ENCODE peak calls at places on chromosomes 7 and 10, in seven cellular contexts. Z, S, C, V, Q, A and U are unnamed samples. For H3K27me3, the result is how much of the 10 kb centered on the place peaks cover.

GRCh38 chr10:26357203-26357602 is 80.9 kb upstream of the APBB1IP start:
- DNase-seq in V (no peak), Z (no peak), C (no peak), Q (no peak), A (no peak), S (no peak), U (peak)

GRCh38 chr10:50937230-50937907 is 51.9 kb upstream of the A1CF start:
- DNase-seq in A (no peak), C (peak), S (no peak), V (no peak), Q (no peak), Z (peak), U (no peak)

GRCh38 chr10:124917939-124918830 is 23.7 kb upstream of the ZRANB1 start:
- DNase-seq in C (peak), A (peak), V (no peak), S (no peak), Q (no peak), Z (peak), U (peak)

GRCh38 chr7:122166708-122167107 is 22.7 kb upstream of the AASS start:
- DNase-seq in Z (peak), A (no peak), C (peak), S (no peak), V (no peak), Q (no peak), U (no peak)

GRCh38 chr7:98730331-98730730 is 113.2 kb downstream of the NPTX2 start:
- DNase-seq in Z (no peak), V (no peak), S (peak), C (no peak), Q (no peak), A (no peak), U (no peak)

GRCh38 chr10:51910189-51910588 is 210.8 kb upstream of the CSTF2T start:
- DNase-seq in C (no peak), V (no peak), Z (no peak), S (no peak), Q (no peak), A (no peak), U (no peak)

GRCh38 chr7:27130540-27131389 is at the start of gene HOXA4:
- DNase-seq in Z (peak), A (peak), Q (peak), C (peak), V (peak), S (peak), U (peak)

GRCh38 chr10:48506147-48506917 is 98.5 kb downstream of the ARHGAP22 start:
- DNase-seq in Q (no peak), A (no peak), C (peak), Z (peak), V (no peak), S (no peak), U (no peak)

GRCh38 chr7:155356323-155357105 is 58.8 kb downstream of the INSIG1 start:
- DNase-seq in Q (peak), V (no peak), A (no peak), Z (peak), C (no peak), S (peak), U (no peak)

GRCh38 chr7:26853788-26854393 is 10.5 kb downstream of the SKAP2 start:
- DNase-seq in Z (no peak), Q (no peak), A (peak), V (no peak), S (no peak), C (peak), U (no peak)

DNA sequence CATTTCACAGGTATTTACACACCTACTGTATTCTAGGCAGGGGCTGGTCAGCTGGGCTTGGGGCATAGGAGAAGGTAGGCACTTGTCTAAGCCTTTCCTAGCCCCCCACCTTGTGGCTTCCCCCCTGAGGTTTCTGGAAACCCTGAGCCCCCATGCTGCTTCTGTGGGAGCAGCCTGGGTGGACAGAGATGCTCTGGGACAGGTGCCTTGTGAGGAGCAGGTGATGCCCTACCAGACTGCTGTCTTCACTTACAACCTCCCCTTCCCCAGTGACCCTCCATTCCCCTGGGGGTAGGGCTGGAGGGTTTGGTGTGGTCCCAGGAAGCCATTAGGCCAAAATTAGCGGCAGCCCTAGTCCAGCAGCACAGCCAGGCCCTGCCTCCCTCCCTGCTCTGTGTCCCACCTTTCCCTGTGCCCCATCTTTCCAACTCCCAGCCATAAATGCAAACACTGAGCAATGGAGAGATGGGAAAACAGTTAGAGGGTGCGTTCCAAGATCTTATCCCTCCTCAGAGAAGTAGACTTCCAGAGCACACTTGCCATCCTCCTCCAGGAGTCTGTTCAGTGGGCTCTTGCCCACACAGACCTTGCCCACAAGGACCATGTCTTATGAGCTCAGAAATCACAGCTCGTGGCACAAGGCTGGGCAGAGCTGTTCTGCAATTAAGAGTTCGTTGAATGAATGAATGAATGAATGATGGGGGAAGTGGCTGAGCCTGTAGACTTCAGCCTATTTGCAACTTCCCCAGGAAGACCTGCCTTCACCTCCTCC is 1.4 kb upstream of the FGF8 start:
- DNase-seq in A (no peak), V (no peak), S (no peak), C (no peak), Z (peak), Q (no peak), U (no peak)
- H3K27me3 ChIP-seq in A (half or more), V (under half), S (half or more), C (under half), Z (under half), Q (under half), U (under half)

DNA sequence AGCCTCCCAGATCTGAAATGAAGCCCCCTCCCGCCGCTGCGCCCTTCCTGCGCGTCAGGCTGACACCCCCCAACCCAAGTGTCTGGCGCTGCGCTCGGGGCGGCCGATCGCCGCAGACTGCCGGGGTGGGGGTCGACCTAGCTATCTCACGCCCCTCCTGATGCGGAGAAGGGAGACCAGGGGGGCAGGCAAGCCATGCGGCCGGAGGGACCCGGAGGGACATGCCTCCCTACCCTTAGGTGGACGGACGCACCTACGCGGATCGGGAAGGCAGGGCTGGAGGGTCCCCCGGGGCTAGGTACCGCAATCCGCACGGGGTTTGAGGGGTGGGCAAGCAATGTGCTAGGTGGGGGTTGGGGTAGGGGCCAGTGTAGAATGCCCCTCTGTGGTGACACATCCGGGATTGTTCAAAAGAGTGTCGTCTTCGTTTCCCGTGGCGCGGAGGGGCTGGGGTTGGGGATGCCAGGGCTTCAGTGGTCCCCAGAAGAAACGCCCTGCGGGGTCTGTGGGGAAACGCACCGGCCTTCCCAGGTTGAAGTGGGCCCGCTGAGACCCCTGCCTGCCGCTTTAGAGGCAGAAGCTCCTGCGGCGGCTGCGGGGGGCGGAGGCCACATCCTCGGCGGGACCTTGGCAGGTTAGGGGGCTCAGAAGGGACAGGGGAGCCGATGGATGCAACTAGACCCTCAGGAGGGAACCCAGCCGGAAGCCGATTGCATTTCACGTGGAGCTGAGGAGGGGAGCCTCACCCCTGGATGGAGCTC is 913 bp downstream of the ADCYAP1R1 start:
- DNase-seq in V (no peak), S (no peak), Q (no peak), C (no peak), A (no peak), Z (peak), U (no peak)
- H3K27me3 ChIP-seq in V (under half), S (under half), Q (under half), C (under half), A (under half), Z (under half), U (under half)

GRCh38 chr10:86372785-86373239 is 6.2 kb upstream of the GRID1 start:
- DNase-seq in Z (peak), Q (peak), V (no peak), A (no peak), C (no peak), S (peak), U (no peak)

GRCh38 chr10:86371116-86371515 is 4.5 kb upstream of the GRID1 start:
- DNase-seq in A (no peak), Q (peak), V (no peak), S (peak), Z (no peak), C (no peak), U (no peak)

GRCh38 chr10:86371691-86372090 is 5.1 kb upstream of the GRID1 start:
- DNase-seq in S (peak), A (no peak), V (no peak), Q (peak), C (no peak), Z (peak), U (no peak)

GRCh38 chr10:86373251-86373650 is 6.7 kb upstream of the GRID1 start:
- DNase-seq in Z (peak), C (no peak), A (no peak), S (no peak), V (no peak), Q (peak), U (no peak)

GRCh38 chr10:86372119-86372784 is 5.7 kb upstream of the GRID1 start:
- DNase-seq in A (no peak), V (no peak), S (peak), Q (no peak), C (no peak), Z (peak), U (no peak)
- H3K27me3 ChIP-seq in A (under half), V (under half), S (under half), Q (under half), C (under half), Z (under half), U (under half)

GRCh38 chr10:7700577-7701125 is 2.5 kb upstream of the ITIH2 start:
- DNase-seq in S (no peak), Q (no peak), Z (no peak), V (no peak), C (peak), A (no peak), U (no peak)

GRCh38 chr10:7702288-7702812 is 766 bp upstream of the ITIH2 start:
- DNase-seq in Z (no peak), A (no peak), V (no peak), C (no peak), S (no peak), Q (no peak), U (no peak)

GRCh38 chr10:7701158-7701742 is 1.9 kb upstream of the ITIH2 start:
- DNase-seq in S (no peak), Q (no peak), C (no peak), Z (no peak), A (no peak), V (no peak), U (no peak)

GRCh38 chr10:7696545-7696944 is 6.6 kb upstream of the ITIH2 start:
- DNase-seq in C (peak), V (no peak), S (no peak), A (no peak), Q (peak), Z (no peak), U (no peak)

GRCh38 chr10:7697304-7697822 is 5.8 kb upstream of the ITIH2 start:
- DNase-seq in C (no peak), Z (no peak), A (no peak), Q (no peak), V (no peak), S (no peak), U (no peak)
- H3K27me3 ChIP-seq in C (under half), Z (under half), A (under half), Q (under half), V (under half), S (under half), U (under half)

DNA sequence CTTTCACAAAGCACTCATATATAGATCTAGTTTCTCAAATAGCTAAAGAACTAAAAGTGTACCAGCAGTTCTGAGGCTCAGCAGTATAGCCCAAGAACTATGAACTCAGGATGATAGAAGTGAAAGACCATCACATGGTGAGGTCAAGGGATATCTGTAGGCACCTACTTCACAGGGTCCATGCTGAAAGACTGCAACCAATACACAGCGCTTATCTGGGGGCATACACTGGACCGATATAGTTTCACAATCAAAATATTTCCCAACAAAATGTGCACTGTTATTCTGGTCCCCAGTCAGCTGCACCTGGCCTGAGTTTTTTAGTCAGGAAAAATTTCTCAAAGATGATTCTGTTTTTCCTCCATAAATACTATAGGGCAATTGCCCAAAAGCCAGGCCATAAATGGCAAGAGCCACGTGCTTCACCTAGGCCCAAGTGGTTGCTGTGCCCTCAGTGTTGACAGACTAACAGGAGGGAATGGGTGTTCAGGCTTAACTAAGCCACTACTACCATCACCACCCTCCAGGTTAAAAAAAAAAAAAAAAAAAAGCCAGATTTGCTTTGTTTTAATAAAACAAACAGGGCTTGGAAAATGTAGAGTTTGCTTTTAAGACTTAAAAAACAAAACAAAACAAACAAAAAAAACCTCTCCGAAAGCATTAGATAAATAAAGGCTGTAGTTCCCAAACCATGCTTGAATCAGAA is 58.5 kb downstream of the OGDH start:
- DNase-seq in S (no peak), V (no peak), Q (no peak), Z (no peak), C (no peak), A (no peak), U (no peak)
- H3K27me3 ChIP-seq in S (under half), V (under half), Q (under half), Z (under half), C (under half), A (under half), U (under half)